ENCODE peak calls at places on chromosomes 1 and 21, in eight cellular contexts. J, T, O, L, F, A, U and X are unnamed samples.

GRCh38 chr1:59971464-59971911 is 44.9 kb upstream of the CYP2J2 start:
- DNase-seq in J (peak; percentile 39), T (peak; percentile 28), O (peak; percentile 63), L (peak; percentile 44), F (peak; percentile 76), A (no peak), U (peak; percentile 90), X (peak; percentile 57)

GRCh38 chr1:35097224-35097623 is 18.0 kb downstream of the ZMYM1 start:
- DNase-seq in J (no peak), T (no peak), O (peak; percentile 60), L (no peak), F (no peak), A (no peak), U (no peak), X (no peak)

GRCh38 chr1:234478481-234479309 is at the start of gene TARBP1:
- DNase-seq in J (peak; percentile 22), T (peak; percentile 66), O (peak; percentile 75), L (peak; percentile 86), F (peak; percentile 84), A (no peak), U (peak; percentile 82), X (peak; percentile 90)

GRCh38 chr1:32892368-32893197 is 6.3 kb downstream of the HPCA start:
- DNase-seq in J (no peak), T (no peak), O (no peak), L (peak; percentile 51), F (peak; percentile 78), A (no peak), U (peak; percentile 93), X (no peak)

GRCh38 chr1:223846668-223847007 is 891 bp upstream of the TP53BP2 start:
- DNase-seq in J (no peak), T (peak; percentile 27), O (no peak), L (no peak), F (peak; percentile 63), A (no peak), U (peak; percentile 56), X (peak; percentile 45)

GRCh38 chr1:154081386-154082126 is 73.3 kb downstream of the NUP210L start:
- DNase-seq in J (no peak), T (no peak), O (no peak), L (no peak), F (no peak), A (no peak), U (no peak), X (no peak)

GRCh38 chr21:31987696-31988095 is 114.9 kb downstream of the HUNK start:
- DNase-seq in J (no peak), T (no peak), O (no peak), L (no peak), F (no peak), A (no peak), U (no peak), X (no peak)

GRCh38 chr1:184940226-184940625 is 34.1 kb downstream of the NIBAN1 start:
- DNase-seq in J (no peak), T (no peak), O (no peak), L (no peak), F (no peak), A (no peak), U (no peak), X (no peak)

GRCh38 chr1:154324669-154325582 is at the start of gene ATP8B2:
- DNase-seq in J (peak; percentile 59), T (peak; percentile 72), O (peak; percentile 79), L (peak; percentile 96), F (peak; percentile 86), A (no peak), U (peak; percentile 93), X (peak; percentile 70)

GRCh38 chr1:110035236-110035752 is 870 bp downstream of the STRIP1 start:
- DNase-seq in J (no peak), T (no peak), O (no peak), L (no peak), F (no peak), A (no peak), U (no peak), X (no peak)

GRCh38 chr1:204151562-204152309 is at the start of gene ETNK2:
- DNase-seq in J (no peak), T (no peak), O (peak; percentile 61), L (peak; percentile 83), F (peak; percentile 36), A (no peak), U (peak; percentile 89), X (peak; percentile 46)

GRCh38 chr1:30727013-30727684 is 3.8 kb upstream of the MATN1 start:
- DNase-seq in J (no peak), T (no peak), O (no peak), L (no peak), F (no peak), A (no peak), U (no peak), X (no peak)

GRCh38 chr1:30726254-30726653 is 2.9 kb upstream of the MATN1 start:
- DNase-seq in J (no peak), T (no peak), O (no peak), L (no peak), F (no peak), A (no peak), U (no peak), X (no peak)

GRCh38 chr1:30728832-30729638 is 5.7 kb upstream of the MATN1 start:
- DNase-seq in J (no peak), T (no peak), O (no peak), L (no peak), F (no peak), A (no peak), U (no peak), X (no peak)

GRCh38 chr1:30728340-30728739 is 5.0 kb upstream of the MATN1 start:
- DNase-seq in J (no peak), T (no peak), O (no peak), L (no peak), F (no peak), A (no peak), U (no peak), X (no peak)

DNA sequence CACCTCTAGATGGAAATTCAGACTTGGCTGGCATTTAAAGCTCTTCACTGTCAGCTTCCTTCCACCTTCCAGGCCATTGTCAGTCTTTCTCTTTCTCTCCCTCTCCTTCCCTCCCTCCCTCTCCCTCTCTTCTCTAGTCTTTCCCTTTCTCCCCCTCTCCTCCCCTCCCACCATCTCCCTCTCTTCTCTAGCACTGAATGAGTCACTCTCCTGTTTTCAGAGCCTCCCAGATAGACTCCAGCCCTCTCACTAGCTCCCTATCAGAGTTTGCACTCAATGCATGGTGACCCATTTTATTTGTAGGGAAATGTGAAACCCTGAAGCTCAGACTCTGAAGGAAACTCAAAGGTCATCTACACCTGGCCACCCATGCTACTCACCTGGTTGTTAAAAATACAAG is 4.4 kb upstream of the MATN1 start:
- DNase-seq in J (no peak), T (no peak), O (peak; percentile 35), L (no peak), F (peak; percentile 88), A (no peak), U (no peak), X (no peak)
- TF ChIP-seq MAX in J (no peak), T (no peak), O (no peak), L (no peak), F (no peak), A (no peak), U (no peak), X (no peak)

GRCh38 chr1:148334339-148335130 is 148.6 kb downstream of the PPIAL4G start:
- DNase-seq in J (peak; percentile 98), T (peak; percentile 64), O (peak; percentile 63), L (peak; percentile 53), F (peak; percentile 94), A (peak; percentile 90), U (peak; percentile 84), X (peak; percentile 93)
- TF ChIP-seq POLR2A in J (peak; percentile 100), T (peak; percentile 93), O (peak; percentile 100), L (peak; percentile 99), F (peak; percentile 100), A (peak; percentile 99), U (peak; percentile 100), X (peak; percentile 100)

GRCh38 chr1:148318123-148318899 is 164.8 kb downstream of the PPIAL4G start:
- DNase-seq in J (no peak), T (no peak), O (no peak), L (no peak), F (no peak), A (peak; percentile 27), U (peak; percentile 63), X (peak; percentile 94)
- TF ChIP-seq MAX in J (no peak), T (no peak), O (no peak), L (no peak), F (no peak), A (no peak), U (no peak), X (peak; percentile 43)

GRCh38 chr21:42376338-42376982 is 10.1 kb upstream of the TFF1 start:
- DNase-seq in J (no peak), T (no peak), O (no peak), L (no peak), F (peak; percentile 58), A (no peak), U (no peak), X (peak; percentile 54)
- TF ChIP-seq POLR2A in J (no peak), T (no peak), O (no peak), L (no peak), F (no peak), A (no peak), U (no peak), X (no peak)

GRCh38 chr1:202088216-202088615 is 34.5 kb upstream of the GPR37L1 start:
- DNase-seq in J (no peak), T (no peak), O (no peak), L (no peak), F (no peak), A (no peak), U (no peak), X (no peak)
- TF ChIP-seq MAX in J (no peak), T (no peak), O (no peak), L (no peak), F (no peak), A (no peak), U (no peak), X (no peak)

DNA sequence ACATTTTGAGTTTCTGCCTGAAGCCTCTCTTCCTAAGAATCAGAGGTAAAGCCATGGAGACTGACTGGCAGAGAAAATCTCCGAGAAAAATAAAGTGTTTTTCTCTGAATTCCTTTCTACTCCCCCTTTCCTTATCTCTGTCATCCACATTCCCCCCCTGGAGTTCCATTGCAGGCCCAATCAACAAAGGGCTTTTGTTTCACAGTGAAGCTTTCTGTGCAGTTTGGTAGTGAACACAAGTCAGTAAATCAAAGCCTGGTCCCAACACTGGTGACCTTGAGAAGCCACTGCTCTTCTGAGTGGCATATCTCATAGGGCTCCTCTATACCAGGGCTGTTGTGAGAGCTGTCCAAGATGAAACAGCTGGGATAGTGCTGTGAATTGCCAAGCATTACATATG is 228.4 kb downstream of the SEC16B start:
- DNase-seq in J (no peak), T (peak; percentile 35), O (no peak), L (no peak), F (no peak), A (no peak), U (no peak), X (no peak)
- TF ChIP-seq POLR2A in J (no peak), T (no peak), O (no peak), L (no peak), F (no peak), A (no peak), U (no peak), X (no peak)

GRCh38 chr1:217053666-217054065 is 330.4 kb upstream of the ESRRG start:
- DNase-seq in J (no peak), T (no peak), O (no peak), L (no peak), F (no peak), A (no peak), U (no peak), X (no peak)
- TF ChIP-seq MAX in J (no peak), T (no peak), O (no peak), L (no peak), F (no peak), A (no peak), U (no peak), X (no peak)